ENCODE peak calls at places on chromosomes 2 and 18, in four cellular contexts. E is NCI-H774; R is naive thymus-derived CD8-positive, alpha-beta T cell; U is NCI-H2029. D is an unnamed sample.

GRCh38 chr2:86815616-86816015 is 24.9 kb upstream of the CD8A start:
- DNase-seq in E (no peak), R (no peak), U (no peak), D (no peak)

GRCh38 chr2:20185176-20186022 is 39.5 kb downstream of the SDC1 start:
- DNase-seq in E (no peak), R (no peak), U (no peak), D (no peak)

GRCh38 chr2:236665572-236666118 is 96.0 kb downstream of the ACKR3 start:
- DNase-seq in E (no peak), R (no peak), U (no peak), D (no peak)

GRCh38 chr2:31069926-31070325 is 68.3 kb downstream of the GALNT14 start:
- DNase-seq in E (no peak), R (no peak), U (no peak), D (no peak)

GRCh38 chr2:64538764-64539433 is 14.8 kb downstream of the AFTPH start:
- DNase-seq in E (no peak), R (no peak), U (no peak), D (no peak)

GRCh38 chr2:231680992-231681852 is 27.1 kb upstream of the PTMA start:
- DNase-seq in E (peak), R (no peak), U (peak), D (peak)

GRCh38 chr2:98350411-98350810 is 4.2 kb downstream of the CNGA3 start:
- DNase-seq in E (no peak), R (no peak), U (no peak), D (no peak)

GRCh38 chr2:173359231-173359630 is 4.6 kb downstream of the CDCA7 start:
- DNase-seq in E (no peak), R (no peak), U (no peak), D (no peak)

GRCh38 chr2:136376798-136377211 is 258.9 kb upstream of the CXCR4 start:
- DNase-seq in E (no peak), R (no peak), U (no peak), D (no peak)

GRCh38 chr2:219254590-219255219 is 987 bp upstream of the TUBA4A start:
- DNase-seq in E (no peak), R (peak), U (no peak), D (no peak)

GRCh38 chr18:75125359-75126331 is 83.3 kb downstream of the PTGR3 start:
- DNase-seq in E (no peak), R (no peak), U (no peak), D (no peak)

D was measured in DMS153.